ENCODE peak calls at places on chromosomes 11 and 22, in six cellular contexts. R is psoas muscle, A is AG10803, S is HCT116, O is fibroblast of pulmonary artery, L is GM10248. V is an unnamed sample.

GRCh38 chr11:8267831-8268529 is 4.3 kb upstream of the LMO1 start:
- DNase-seq in R (no peak), A (no peak), S (no peak), L (no peak), O (no peak), V (peak)

GRCh38 chr11:3193373-3194015 is 25.1 kb downstream of the MRGPRG start:
- DNase-seq in L (no peak), A (no peak), O (no peak), R (no peak), S (no peak), V (no peak)

GRCh38 chr11:35404397-35404775 is 15.0 kb downstream of the SLC1A2 start:
- DNase-seq in O (peak), S (no peak), A (peak), L (no peak), R (no peak), V (peak)

GRCh38 chr11:86058360-86058759 is 10.5 kb downstream of the PICALM start:
- DNase-seq in A (no peak), R (no peak), O (no peak), L (no peak), S (no peak), V (no peak)

GRCh38 chr11:80330302-80330701 is 889.5 kb upstream of the TENM4 start:
- DNase-seq in L (no peak), A (no peak), S (no peak), O (peak), R (no peak), V (no peak)

GRCh38 chr11:103842795-103843194 is 193.6 kb upstream of the DDI1 start:
- DNase-seq in R (no peak), A (peak), S (no peak), O (peak), L (no peak), V (no peak)

GRCh38 chr11:65559951-65560537 is 1.9 kb upstream of the LTBP3 start:
- DNase-seq in O (peak), S (peak), A (peak), R (no peak), L (no peak), V (peak)

GRCh38 chr11:131945695-131946094 is 575.3 kb downstream of the NTM start:
- DNase-seq in A (no peak), O (no peak), R (no peak), S (no peak), L (no peak), V (no peak)

GRCh38 chr11:113477321-113477720 is 2.1 kb upstream of the DRD2 start:
- DNase-seq in L (no peak), O (no peak), R (no peak), S (no peak), A (no peak), V (no peak)

GRCh38 chr11:68431984-68432600 is 28.5 kb upstream of the PPP6R3 start:
- DNase-seq in A (no peak), L (no peak), O (no peak), R (no peak), S (no peak), V (no peak)

GRCh38 chr11:110169738-110170137 is 76.5 kb downstream of the ZC3H12C start:
- DNase-seq in R (no peak), O (no peak), A (no peak), S (no peak), L (no peak), V (no peak)

GRCh38 chr11:69909561-69910518 is 90.6 kb upstream of the FGF3 start:
- DNase-seq in L (peak), O (no peak), A (peak), S (no peak), R (no peak), V (no peak)

GRCh38 chr22:31637938-31638618 is 23.9 kb downstream of the PISD start:
- DNase-seq in O (peak), L (peak), R (no peak), S (no peak), A (no peak), V (no peak)

GRCh38 chr11:114075891-114076441 is 16.5 kb downstream of the ZBTB16 start:
- DNase-seq in A (peak), L (no peak), R (peak), O (peak), S (peak), V (peak)

GRCh38 chr11:77107950-77108349 is 5.3 kb downstream of the OMP start:
- DNase-seq in S (peak), O (peak), A (peak), L (no peak), R (peak), V (peak)

GRCh38 chr11:116876656-116877055 is 39.2 kb upstream of the APOA1 start:
- DNase-seq in O (no peak), L (no peak), R (no peak), A (no peak), S (no peak), V (no peak)

GRCh38 chr11:68371176-68372041 is 59.0 kb downstream of the LRP5 start:
- DNase-seq in R (no peak), O (no peak), L (no peak), S (no peak), A (peak), V (no peak)

GRCh38 chr11:32224580-32224979 is 133.7 kb downstream of the RCN1 start:
- DNase-seq in O (no peak), L (no peak), A (no peak), R (no peak), S (no peak), V (no peak)

GRCh38 chr11:9568854-9569587 is 4.4 kb upstream of the WEE1 start:
- DNase-seq in A (peak), R (peak), S (peak), L (no peak), O (peak), V (peak)

GRCh38 chr22:41862160-41862529 is 29.2 kb downstream of the SREBF2 start:
- DNase-seq in R (no peak), O (peak), A (no peak), L (peak), S (no peak), V (no peak)

GRCh38 chr11:111466615-111467014 is 45.6 kb downstream of the BTG4 start:
- DNase-seq in A (no peak), R (no peak), L (no peak), O (no peak), S (no peak), V (no peak)

GRCh38 chr11:111472228-111472627 is 40.0 kb downstream of the BTG4 start:
- DNase-seq in O (no peak), A (no peak), R (no peak), S (no peak), L (no peak), V (no peak)

GRCh38 chr11:111465400-111465799 is 46.8 kb downstream of the BTG4 start:
- DNase-seq in L (no peak), R (no peak), O (peak), S (no peak), A (peak), V (no peak)

GRCh38 chr11:111474432-111474831 is 37.8 kb downstream of the BTG4 start:
- DNase-seq in S (no peak), R (no peak), O (no peak), A (no peak), L (no peak), V (no peak)

GRCh38 chr11:111469200-111469599 is 43.0 kb downstream of the BTG4 start:
- DNase-seq in O (no peak), A (peak), L (no peak), S (no peak), R (no peak), V (no peak)
- TF ChIP-seq CTCF in O (no peak), A (no peak), L (no peak), S (no peak), R (no peak), V (no peak)

DNA sequence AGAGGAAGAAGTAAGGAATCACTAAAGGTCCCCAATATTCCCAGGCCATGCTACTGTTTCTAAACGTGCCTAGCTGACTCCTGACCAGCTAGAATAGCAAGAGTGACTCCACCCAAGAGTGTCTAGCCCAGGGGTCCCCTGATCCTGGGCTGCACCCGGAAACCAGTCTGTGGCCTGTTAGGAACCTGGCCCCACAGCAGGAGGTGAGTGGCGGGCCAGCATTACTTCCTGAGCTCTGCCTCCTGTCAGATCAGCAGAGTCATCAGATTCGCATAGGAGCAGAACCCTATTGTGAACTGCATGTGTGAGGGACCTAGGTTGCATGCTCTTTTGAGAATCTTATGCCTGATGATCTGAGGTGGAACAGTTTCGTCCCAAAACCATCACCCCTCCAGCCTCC is 2.0 kb downstream of the MMP20 start:
- DNase-seq in S (no peak), L (no peak), O (no peak), A (no peak), R (no peak), V (no peak)
- TF ChIP-seq CTCF in S (no peak), L (no peak), O (no peak), A (no peak), R (no peak), V (no peak)

GRCh38 chr11:64314146-64314804 is 3.1 kb downstream of the TRMT112 start:
- DNase-seq in O (no peak), R (no peak), S (no peak), A (no peak), L (no peak), V (no peak)
- TF ChIP-seq CTCF in O (no peak), R (no peak), S (peak), A (peak), L (no peak), V (no peak)

GRCh38 chr22:40281717-40282116 is 64.6 kb upstream of the ADSL start:
- DNase-seq in A (no peak), O (no peak), L (no peak), S (no peak), R (no peak), V (no peak)
- TF ChIP-seq CTCF in A (no peak), O (no peak), L (no peak), S (no peak), R (no peak), V (no peak)

GRCh38 chr11:119025978-119026766 is 4.5 kb downstream of the SLC37A4 start:
- DNase-seq in O (no peak), R (no peak), L (peak), A (no peak), S (no peak), V (no peak)

GRCh38 chr11:119024430-119025098 is 6.0 kb downstream of the TRAPPC4 start:
- DNase-seq in R (no peak), S (no peak), L (no peak), O (no peak), A (no peak), V (no peak)

GRCh38 chr11:119023741-119024140 is 5.2 kb downstream of the TRAPPC4 start:
- DNase-seq in S (no peak), O (no peak), R (no peak), L (no peak), A (no peak), V (no peak)

GRCh38 chr11:119026970-119027369 is 3.7 kb downstream of the SLC37A4 start:
- DNase-seq in A (no peak), L (no peak), S (no peak), O (no peak), R (no peak), V (no peak)

DNA sequence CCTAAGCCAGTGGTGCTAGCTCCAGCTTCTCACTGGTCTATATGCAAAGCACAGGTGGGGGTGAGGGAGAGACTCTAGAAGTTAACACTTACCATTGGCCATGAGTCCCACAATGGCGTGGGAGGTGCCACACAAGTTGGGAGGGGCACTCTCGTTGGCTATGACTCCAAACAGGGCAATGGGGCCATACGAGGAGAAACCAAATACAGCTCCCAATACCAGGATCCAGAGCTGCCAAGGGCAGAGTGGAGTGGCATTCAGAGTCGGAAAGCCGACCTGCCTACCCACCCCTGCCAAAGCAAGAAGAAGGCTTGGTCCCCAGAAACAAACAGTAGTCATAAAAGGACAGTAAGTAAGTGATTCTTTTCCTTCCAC is 5.6 kb downstream of the SLC37A4 start:
- DNase-seq in S (no peak), A (no peak), R (no peak), L (no peak), O (no peak), V (no peak)
- TF ChIP-seq CTCF in S (no peak), A (no peak), R (no peak), L (no peak), O (no peak), V (no peak)

GRCh38 chr11:118485273-118485672 is 42.0 kb upstream of the TTC36 start:
- DNase-seq in A (no peak), L (no peak), O (peak), S (no peak), R (no peak), V (no peak)
- TF ChIP-seq CTCF in A (peak), L (peak), O (peak), S (peak), R (no peak), V (no peak)

GRCh38 chr11:20066783-20067156 is 93.5 kb downstream of the DBX1 start:
- DNase-seq in R (no peak), O (no peak), S (peak), L (no peak), A (no peak), V (no peak)
- TF ChIP-seq CTCF in R (no peak), O (no peak), S (no peak), L (no peak), A (no peak), V (no peak)

GRCh38 chr11:125869526-125869925 is 17.9 kb upstream of the HYLS1 start:
- DNase-seq in O (no peak), A (no peak), L (no peak), R (no peak), S (no peak), V (no peak)
- TF ChIP-seq CTCF in O (no peak), A (no peak), L (no peak), R (no peak), S (no peak), V (no peak)

GRCh38 chr11:48182860-48183526 is 33.6 kb upstream of the OR4B1 start:
- DNase-seq in L (no peak), A (no peak), S (no peak), R (no peak), O (no peak), V (no peak)

DNA sequence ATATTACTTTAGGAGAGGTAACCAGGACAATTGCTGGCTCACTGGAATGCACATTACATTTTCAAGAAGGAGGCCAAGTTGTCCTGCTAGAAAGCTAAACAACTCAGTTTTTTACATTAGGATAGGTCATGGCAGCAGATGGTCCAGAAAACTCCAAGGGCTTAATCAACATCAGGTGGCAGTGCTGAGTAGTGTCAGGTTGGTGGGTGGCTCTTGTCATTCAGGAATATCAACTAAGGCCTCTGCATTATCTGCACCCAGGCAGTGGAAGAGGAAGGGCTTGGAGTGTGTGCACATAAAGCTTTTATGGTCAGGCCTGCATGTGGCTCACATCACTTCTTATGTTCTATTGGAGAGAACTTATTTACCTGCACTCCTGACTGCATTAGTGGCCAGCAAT is 32.2 kb upstream of the OR4B1 start:
- DNase-seq in L (no peak), O (no peak), A (no peak), S (no peak), R (no peak), V (no peak)
- TF ChIP-seq CTCF in L (no peak), O (no peak), A (no peak), S (no peak), R (no peak), V (no peak)

V was measured in Calu3.